ENCODE peak calls at places on chromosomes 1 and 21, in four cellular contexts. One of them, this sample, is unnamed.

GRCh38 chr1:8370046-8370881 is 52.4 kb downstream of the SLC45A1 start:
- DNase-seq in mucosa of descending colon: no peak
- DNase-seq in SK-N-SH: no peak
- DNase-seq in BE2C: no peak
- DNase-seq in this sample: no peak

GRCh38 chr21:43913928-43914327 is 48.9 kb downstream of the AGPAT3 start:
- DNase-seq in mucosa of descending colon: no peak
- DNase-seq in SK-N-SH: no peak
- DNase-seq in BE2C: no peak
- DNase-seq in this sample: no peak

GRCh38 chr21:43306911-43307676 is 119.8 kb downstream of the SIK1 start:
- DNase-seq in mucosa of descending colon: peak; percentile 48
- DNase-seq in SK-N-SH: peak; percentile 56
- DNase-seq in BE2C: peak; percentile 71
- DNase-seq in this sample: no peak

GRCh38 chr1:198775606-198776005 is 136.8 kb downstream of the PTPRC start:
- DNase-seq in mucosa of descending colon: no peak
- DNase-seq in SK-N-SH: no peak
- DNase-seq in BE2C: no peak
- DNase-seq in this sample: no peak

GRCh38 chr1:192639607-192640368 is 3.8 kb downstream of the RGS13 start:
- DNase-seq in mucosa of descending colon: no peak
- DNase-seq in SK-N-SH: no peak
- DNase-seq in BE2C: no peak
- DNase-seq in this sample: no peak

GRCh38 chr1:12549460-12550349 is 68.3 kb downstream of the DHRS3 start:
- DNase-seq in mucosa of descending colon: peak; percentile 73
- DNase-seq in SK-N-SH: no peak
- DNase-seq in BE2C: no peak
- DNase-seq in this sample: no peak

GRCh38 chr1:17559618-17560419 is 20.3 kb downstream of the ARHGEF10L start:
- DNase-seq in mucosa of descending colon: peak; percentile 45
- DNase-seq in SK-N-SH: no peak
- DNase-seq in BE2C: no peak
- DNase-seq in this sample: no peak

GRCh38 chr1:67214420-67215174 is 48.3 kb downstream of the IL23R start:
- DNase-seq in mucosa of descending colon: no peak
- DNase-seq in SK-N-SH: no peak
- DNase-seq in BE2C: peak; percentile 10
- DNase-seq in this sample: no peak

GRCh38 chr1:118097622-118098348 is 87.2 kb downstream of the SPAG17 start:
- DNase-seq in mucosa of descending colon: no peak
- DNase-seq in SK-N-SH: no peak
- DNase-seq in BE2C: no peak
- DNase-seq in this sample: no peak

GRCh38 chr1:24793762-24794161 is 48.5 kb downstream of the CLIC4 start:
- DNase-seq in mucosa of descending colon: no peak
- DNase-seq in SK-N-SH: no peak
- DNase-seq in BE2C: no peak
- DNase-seq in this sample: no peak

GRCh38 chr1:109687641-109688499 is at the start of gene GSTM1:
- DNase-seq in mucosa of descending colon: peak; percentile 85
- DNase-seq in SK-N-SH: no peak
- DNase-seq in BE2C: no peak
- DNase-seq in this sample: no peak
- TF ChIP-seq CTCF in mucosa of descending colon: no peak
- TF ChIP-seq CTCF in SK-N-SH: no peak
- TF ChIP-seq CTCF in BE2C: no peak
- TF ChIP-seq CTCF in this sample: peak; percentile 23

GRCh38 chr1:161486806-161487482 is 18.3 kb upstream of the FCGR2A start:
- DNase-seq in mucosa of descending colon: no peak
- DNase-seq in SK-N-SH: peak; percentile 59
- DNase-seq in BE2C: peak; percentile 43
- DNase-seq in this sample: no peak

GRCh38 chr1:161483361-161483760 is 21.9 kb upstream of the FCGR2A start:
- DNase-seq in mucosa of descending colon: no peak
- DNase-seq in SK-N-SH: no peak
- DNase-seq in BE2C: no peak
- DNase-seq in this sample: no peak

GRCh38 chr1:161481624-161482392 is 23.4 kb upstream of the FCGR2A start:
- DNase-seq in mucosa of descending colon: no peak
- DNase-seq in SK-N-SH: no peak
- DNase-seq in BE2C: no peak
- DNase-seq in this sample: no peak

GRCh38 chr1:161482610-161483009 is 22.6 kb upstream of the FCGR2A start:
- DNase-seq in mucosa of descending colon: no peak
- DNase-seq in SK-N-SH: no peak
- DNase-seq in BE2C: no peak
- DNase-seq in this sample: no peak

DNA sequence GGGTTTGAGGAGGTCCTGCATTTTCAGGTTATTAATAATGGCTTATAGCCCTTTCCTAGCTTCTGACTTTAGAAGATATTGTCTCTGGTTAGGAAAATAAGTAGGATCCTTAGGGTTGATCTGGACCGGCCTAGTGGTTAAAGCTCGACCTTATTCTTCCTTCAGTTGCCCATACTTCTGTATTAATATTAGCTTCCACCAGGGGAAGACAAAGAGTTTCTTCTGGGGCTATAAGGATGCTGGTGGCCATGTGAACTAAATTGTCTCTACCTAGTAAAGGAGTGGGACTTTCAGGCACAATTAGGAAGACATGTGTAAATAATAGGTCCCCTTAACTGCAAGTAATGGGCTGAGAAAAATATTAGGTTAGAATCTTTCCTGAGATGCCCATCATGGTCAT is 20.6 kb upstream of the FCGR2A start:
- DNase-seq in mucosa of descending colon: no peak
- DNase-seq in SK-N-SH: no peak
- DNase-seq in BE2C: no peak
- DNase-seq in this sample: no peak
- TF ChIP-seq CTCF in mucosa of descending colon: no peak
- TF ChIP-seq CTCF in SK-N-SH: peak; percentile 44
- TF ChIP-seq CTCF in BE2C: peak; percentile 53
- TF ChIP-seq CTCF in this sample: no peak

DNA sequence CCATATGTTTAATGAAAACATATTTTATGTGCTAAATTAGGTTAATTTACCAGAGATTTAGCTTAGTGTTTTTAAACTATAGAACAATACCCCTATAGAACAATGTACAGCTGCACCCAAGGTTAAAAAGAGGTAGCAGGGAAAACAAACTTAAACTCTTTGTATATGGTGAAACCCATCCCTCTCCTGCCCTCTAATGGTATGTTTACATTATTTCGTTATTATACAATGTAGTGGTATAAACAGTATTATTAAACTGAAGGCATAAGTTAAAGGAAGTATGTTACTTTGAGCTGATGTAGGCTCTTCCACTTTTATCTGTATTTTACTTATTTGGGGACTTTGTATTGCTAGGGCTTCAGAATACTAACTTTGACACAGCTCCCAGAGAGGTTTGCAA is 16.7 kb upstream of the ZYG11A start:
- DNase-seq in mucosa of descending colon: no peak
- DNase-seq in SK-N-SH: no peak
- DNase-seq in BE2C: no peak
- DNase-seq in this sample: no peak
- TF ChIP-seq CTCF in mucosa of descending colon: no peak
- TF ChIP-seq CTCF in SK-N-SH: peak; percentile 41
- TF ChIP-seq CTCF in BE2C: peak; percentile 33
- TF ChIP-seq CTCF in this sample: peak; percentile 43

GRCh38 chr21:32457360-32457840 is 44.9 kb downstream of the EVA1C start:
- DNase-seq in mucosa of descending colon: peak; percentile 76
- DNase-seq in SK-N-SH: peak; percentile 37
- DNase-seq in BE2C: peak; percentile 41
- DNase-seq in this sample: no peak
- TF ChIP-seq CTCF in mucosa of descending colon: no peak
- TF ChIP-seq CTCF in SK-N-SH: peak; percentile 21
- TF ChIP-seq CTCF in BE2C: peak; percentile 15
- TF ChIP-seq CTCF in this sample: no peak

GRCh38 chr1:79323240-79324025 is 316.9 kb upstream of the ADGRL4 start:
- DNase-seq in mucosa of descending colon: no peak
- DNase-seq in SK-N-SH: no peak
- DNase-seq in BE2C: no peak
- DNase-seq in this sample: no peak

GRCh38 chr1:79325126-79325525 is 318.6 kb upstream of the ADGRL4 start:
- DNase-seq in mucosa of descending colon: no peak
- DNase-seq in SK-N-SH: no peak
- DNase-seq in BE2C: no peak
- DNase-seq in this sample: no peak

GRCh38 chr1:79326875-79327274 is 320.3 kb upstream of the ADGRL4 start:
- DNase-seq in mucosa of descending colon: no peak
- DNase-seq in SK-N-SH: no peak
- DNase-seq in BE2C: no peak
- DNase-seq in this sample: no peak

GRCh38 chr1:79325705-79326104 is 319.2 kb upstream of the ADGRL4 start:
- DNase-seq in mucosa of descending colon: no peak
- DNase-seq in SK-N-SH: no peak
- DNase-seq in BE2C: no peak
- DNase-seq in this sample: no peak

DNA sequence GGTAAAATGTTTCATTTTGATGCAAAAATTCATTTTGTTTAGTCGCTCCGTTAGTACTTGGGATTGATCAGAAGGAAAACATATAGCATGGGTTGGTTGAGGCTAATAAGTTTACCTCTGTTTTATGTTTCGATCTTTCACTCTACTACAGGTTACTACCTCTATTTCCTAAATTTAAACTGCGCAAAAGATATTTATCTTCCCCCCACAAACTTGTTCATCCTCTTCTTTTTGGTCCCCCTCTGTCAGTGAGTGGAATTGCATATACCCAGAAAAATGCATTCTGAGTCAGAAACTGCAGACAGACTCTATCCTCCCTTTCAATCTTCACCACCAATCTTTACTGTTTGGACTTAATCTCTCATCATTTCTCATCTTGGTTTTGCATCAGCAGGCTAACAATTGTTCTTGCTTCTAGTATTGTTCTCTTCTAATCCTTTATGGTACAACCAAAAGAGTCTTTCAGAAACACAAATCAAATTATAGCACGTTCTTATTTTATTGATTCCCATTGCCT is 316.0 kb upstream of the ADGRL4 start:
- DNase-seq in mucosa of descending colon: no peak
- DNase-seq in SK-N-SH: no peak
- DNase-seq in BE2C: no peak
- DNase-seq in this sample: no peak
- TF ChIP-seq CTCF in mucosa of descending colon: no peak
- TF ChIP-seq CTCF in SK-N-SH: peak; percentile 47
- TF ChIP-seq CTCF in BE2C: no peak
- TF ChIP-seq CTCF in this sample: no peak

GRCh38 chr1:226569879-226570547 is 21.4 kb downstream of the STUM start:
- DNase-seq in mucosa of descending colon: no peak
- DNase-seq in SK-N-SH: peak; percentile 72
- DNase-seq in BE2C: peak; percentile 63
- DNase-seq in this sample: no peak
- TF ChIP-seq CTCF in mucosa of descending colon: no peak
- TF ChIP-seq CTCF in SK-N-SH: peak; percentile 41
- TF ChIP-seq CTCF in BE2C: peak; percentile 55
- TF ChIP-seq CTCF in this sample: peak; percentile 20